ENCODE peak calls at places on chromosomes 5 and 9, in seven cellular contexts. P, E, O, N, K, F and H are unnamed samples.

GRCh38 chr5:55989860-55990259 is 4.9 kb downstream of the IL6ST start:
- DNase-seq in N (no peak), F (no peak), K (no peak), P (no peak), E (no peak), O (no peak), H (no peak)

GRCh38 chr9:9214052-9214451 is 1398.8 kb downstream of the PTPRD start:
- DNase-seq in E (no peak), N (no peak), O (no peak), K (no peak), F (no peak), P (no peak), H (no peak)

GRCh38 chr5:113115061-113115460 is 138.5 kb downstream of the DCP2 start:
- DNase-seq in P (no peak), N (no peak), O (no peak), F (no peak), K (no peak), E (no peak), H (no peak)

GRCh38 chr5:125719681-125720676 is 703.2 kb upstream of the GRAMD2B start:
- DNase-seq in O (peak; percentile 18), N (no peak), K (peak; percentile 29), E (no peak), F (no peak), P (no peak), H (peak; percentile 90)

GRCh38 chr9:95100071-95100627 is 217.4 kb downstream of the FANCC start:
- DNase-seq in F (peak; percentile 80), N (no peak), P (no peak), O (peak; percentile 53), E (no peak), K (no peak), H (peak; percentile 89)

GRCh38 chr5:173806270-173807035 is 81.7 kb upstream of the CPEB4 start:
- DNase-seq in O (no peak), K (no peak), F (peak; percentile 22), P (no peak), N (no peak), E (no peak), H (no peak)

GRCh38 chr9:37745970-37746369 is 7.6 kb upstream of the TRMT10B start:
- DNase-seq in O (no peak), K (no peak), F (no peak), N (no peak), P (no peak), E (no peak), H (no peak)

GRCh38 chr5:110880413-110880812 is 141.6 kb downstream of the SLC25A46 start:
- DNase-seq in O (peak; percentile 92), P (peak; percentile 79), N (no peak), E (peak; percentile 38), F (peak; percentile 99), K (no peak), H (peak; percentile 94)

GRCh38 chr5:95773325-95774059 is 42.4 kb downstream of the RHOBTB3 start:
- DNase-seq in O (peak; percentile 90), K (no peak), N (no peak), F (peak; percentile 68), P (peak; percentile 71), E (peak; percentile 34), H (peak; percentile 85)

GRCh38 chr5:73709536-73710129 is 83.6 kb downstream of the ARHGEF28 start:
- DNase-seq in F (peak; percentile 78), P (peak; percentile 32), E (peak; percentile 63), O (peak; percentile 45), N (no peak), K (peak; percentile 15), H (peak; percentile 73)

GRCh38 chr9:109206670-109207069 is 39.6 kb upstream of the FRRS1L start:
- DNase-seq in N (no peak), E (no peak), P (no peak), F (no peak), O (no peak), K (no peak), H (peak; percentile 34)

GRCh38 chr5:126031989-126032716 is 391.1 kb upstream of the GRAMD2B start:
- DNase-seq in E (peak; percentile 28), F (peak; percentile 25), K (no peak), N (no peak), P (peak; percentile 84), O (peak; percentile 35), H (peak; percentile 69)

GRCh38 chr9:36772449-36773370 is 200.0 kb downstream of the MELK start:
- DNase-seq in N (no peak), F (peak; percentile 29), P (peak; percentile 20), K (no peak), O (peak; percentile 36), E (no peak), H (peak; percentile 37)

GRCh38 chr5:11801061-11801460 is 103.2 kb downstream of the CTNND2 start:
- DNase-seq in O (no peak), N (no peak), P (no peak), K (no peak), F (peak; percentile 95), E (no peak), H (peak; percentile 18)

GRCh38 chr5:136079195-136079985 is 50.6 kb downstream of the TGFBI start:
- DNase-seq in F (no peak), N (no peak), K (no peak), O (no peak), E (no peak), P (peak; percentile 12), H (no peak)

GRCh38 chr9:123953601-123954011 is 23.7 kb upstream of the DENND1A start:
- DNase-seq in K (no peak), N (no peak), E (no peak), O (no peak), F (no peak), P (no peak), H (no peak)

GRCh38 chr5:93990504-93991085 is 249.2 kb upstream of the POU5F2 start:
- DNase-seq in O (peak; percentile 2), K (no peak), E (no peak), F (no peak), N (no peak), P (no peak), H (no peak)

GRCh38 chr5:765948-766631 is 18.4 kb downstream of the ZDHHC11B start:
- DNase-seq in F (no peak), E (no peak), N (peak; percentile 54), K (no peak), P (no peak), O (no peak), H (no peak)

GRCh38 chr9:117114768-117115167 is 300.1 kb downstream of the ASTN2 start:
- DNase-seq in K (no peak), N (no peak), O (no peak), F (no peak), E (no peak), P (no peak), H (no peak)

GRCh38 chr5:83583859-83584258 is 112.3 kb downstream of the VCAN start:
- DNase-seq in F (peak; percentile 64), P (no peak), N (no peak), O (peak; percentile 82), K (no peak), E (no peak), H (peak; percentile 96)

GRCh38 chr5:82150562-82150961 is 127.6 kb downstream of the RPS23 start:
- DNase-seq in P (no peak), F (no peak), E (no peak), N (no peak), K (no peak), O (no peak), H (no peak)

DNA sequence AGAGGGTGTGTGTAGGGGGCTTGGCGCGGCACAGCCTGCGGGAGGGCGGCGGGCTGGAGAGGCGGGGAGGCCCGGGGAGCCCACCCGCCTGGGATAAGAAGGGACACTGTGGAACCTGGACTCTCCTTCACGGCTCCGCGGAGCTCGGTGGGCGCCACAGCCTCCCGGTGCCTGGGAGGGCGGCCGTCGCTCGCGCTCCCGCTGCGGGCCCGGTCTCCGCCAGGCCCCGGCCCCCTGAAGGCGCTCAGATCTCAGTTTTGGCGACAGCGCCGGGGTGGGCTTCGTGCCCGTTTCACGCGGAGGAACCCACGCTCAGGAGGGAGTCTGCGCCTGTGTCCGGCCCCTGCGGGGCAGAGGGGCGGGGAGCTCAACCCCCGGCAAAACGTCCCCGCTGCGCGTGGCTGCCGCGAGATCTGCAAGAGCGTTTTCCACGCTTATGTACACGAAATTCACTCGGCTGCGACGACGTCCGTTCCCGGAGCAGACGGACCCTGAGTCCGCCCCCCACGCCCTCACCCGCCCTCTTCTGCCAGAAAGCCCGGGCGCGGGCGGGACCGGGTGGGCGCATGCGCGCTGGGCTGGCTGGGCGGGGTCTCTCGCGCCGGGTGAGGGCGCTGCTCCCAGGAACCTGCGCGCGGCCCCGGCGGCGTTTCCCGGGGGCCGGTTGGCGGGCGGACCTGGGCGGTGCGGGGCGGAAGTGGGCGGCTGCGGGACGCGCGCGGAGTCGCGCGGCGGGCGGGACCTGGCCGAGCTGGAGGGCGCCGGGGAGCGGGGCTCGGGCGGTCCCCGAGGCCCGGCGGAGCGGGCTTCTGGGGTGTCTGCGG is at the start of gene NELFB:
- DNase-seq in E (no peak), K (peak; percentile 94), F (peak; percentile 84), N (peak; percentile 97), O (peak; percentile 77), P (peak; percentile 68), H (peak; percentile 48)
- TF ChIP-seq CTCF in E (no peak), K (peak; percentile 25), F (no peak), N (no peak), O (peak; percentile 17), P (no peak), H (peak; percentile 9)

DNA sequence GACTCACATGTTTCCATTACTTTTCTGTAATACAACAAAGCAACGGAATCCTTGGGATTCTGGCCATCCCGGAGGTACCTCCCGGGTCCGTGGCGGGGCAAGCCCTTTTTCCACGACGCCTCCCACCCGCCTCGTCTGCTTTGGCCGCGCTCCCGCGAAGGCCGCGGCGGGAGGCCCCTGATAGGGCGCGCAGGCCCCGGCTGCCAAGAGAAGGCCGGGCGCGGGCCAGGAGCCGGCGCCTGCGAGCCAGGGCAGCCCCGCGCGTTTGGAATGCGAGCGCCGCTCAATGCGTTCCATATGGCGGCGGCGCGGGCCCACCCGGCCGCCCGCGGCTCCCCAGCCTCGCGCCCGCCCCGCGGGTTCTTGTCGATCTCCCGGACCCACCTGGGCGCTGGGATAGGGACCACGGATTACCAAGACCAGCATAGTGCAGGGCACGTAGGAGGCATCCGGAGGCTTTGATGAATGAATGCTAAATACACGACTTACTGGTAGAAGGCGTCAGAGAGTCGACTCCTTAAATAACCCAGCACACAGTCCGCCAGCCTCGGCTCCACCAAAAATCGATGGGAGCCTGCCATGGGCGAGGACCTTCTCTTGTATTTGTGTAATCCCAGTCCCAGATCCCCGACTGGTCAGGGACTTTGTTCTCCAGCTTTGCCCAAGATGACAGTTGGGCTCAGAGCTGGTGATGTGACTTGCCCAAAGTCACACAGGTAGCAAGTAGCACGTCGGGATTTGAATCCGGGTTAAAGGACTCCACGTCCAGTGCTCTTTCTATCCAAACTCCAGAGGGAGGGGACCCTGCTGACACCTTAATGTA is 17.6 kb upstream of the PHF19 start:
- DNase-seq in F (no peak), P (no peak), E (no peak), N (no peak), K (peak; percentile 32), O (no peak), H (no peak)
- H3K4me3 ChIP-seq in F (no peak overlapping the region), P (peak overlapping the region; percentile 17), E (no peak overlapping the region), N (peak overlapping the region; percentile 19), K (no peak overlapping the region), O (no peak overlapping the region), H (no peak overlapping the region)

DNA sequence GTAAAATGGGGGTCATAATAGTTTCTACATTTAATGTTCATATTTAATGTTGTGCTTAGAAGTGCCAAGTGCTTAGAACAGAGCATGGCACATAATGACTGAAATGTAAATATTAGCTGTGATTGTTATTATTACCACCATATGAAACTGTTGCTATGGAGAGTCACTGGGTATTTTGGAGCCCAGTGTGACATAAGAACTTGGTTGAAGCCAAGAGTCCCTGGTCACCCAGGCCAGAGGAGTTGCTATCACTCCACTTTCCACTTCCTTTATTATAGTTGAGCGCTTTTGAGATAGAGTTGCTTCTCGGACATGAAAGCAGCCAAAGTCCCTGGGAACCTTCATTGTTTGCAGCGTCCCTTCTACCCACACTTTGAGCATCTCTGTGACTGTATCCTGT is 77.1 kb downstream of the MAP1B start:
- DNase-seq in F (no peak), O (no peak), E (no peak), K (no peak), P (no peak), N (no peak), H (no peak)
- H3K36me3 ChIP-seq in F (no peaks in the 10 kb centered on the region), O (peaks cover 48% of the 10 kb centered on the region), E (peaks cover 4% of the 10 kb centered on the region), K (no peaks in the 10 kb centered on the region), P (peaks cover 58% of the 10 kb centered on the region), N (no peaks in the 10 kb centered on the region), H (no peaks in the 10 kb centered on the region)

GRCh38 chr5:142171270-142171669 is 62.7 kb downstream of the NDFIP1 start:
- DNase-seq in P (no peak), N (no peak), F (no peak), E (no peak), O (no peak), K (no peak), H (peak; percentile 30)
- TF ChIP-seq CTCF in P (peak; percentile 10), N (no peak), F (no peak), E (no peak), O (no peak), K (no peak), H (no peak)